ENCODE peak calls at places on chromosomes 5 and 9, in seven cellular contexts. G is lung; Y is activated naive CD4-positive, alpha-beta T cell treated with Interleukin-2 at 50 U/mL for 16 hours; K is iPS DF 6.9; Z is M059J; D is hippocampal formation; V is nucleus accumbens. E is an unnamed sample.

GRCh38 chr5:118554991-118555390 is 433.4 kb downstream of the DTWD2 start:
- DNase-seq in G (no peak), Y (no peak), K (no peak), Z (no peak), D (no peak), V (no peak), E (no peak)

GRCh38 chr9:110700953-110701352 is 32.4 kb downstream of the MUSK start:
- DNase-seq in G (no peak), Y (no peak), K (no peak), Z (peak; percentile 65), D (no peak), V (no peak), E (no peak)

GRCh38 chr5:10975915-10976314 is 214.9 kb upstream of the DAP start:
- DNase-seq in G (no peak), Y (no peak), K (no peak), Z (peak; percentile 26), D (no peak), V (no peak), E (no peak)

GRCh38 chr5:149211566-149211965 is 60.1 kb upstream of the AFAP1L1 start:
- DNase-seq in G (no peak), Y (no peak), K (no peak), Z (peak; percentile 87), D (no peak), V (no peak), E (no peak)

GRCh38 chr5:111551569-111552275 is 39.4 kb upstream of the STARD4 start:
- DNase-seq in G (no peak), Y (no peak), K (no peak), Z (peak; percentile 40), D (no peak), V (no peak), E (no peak)

GRCh38 chr5:118965913-118966312 is 22.4 kb downstream of the DTWD2 start:
- DNase-seq in G (no peak), Y (no peak), K (no peak), Z (no peak), D (no peak), V (no peak), E (no peak)

GRCh38 chr5:1312206-1312605 is 17.3 kb upstream of the TERT start:
- DNase-seq in G (no peak), Y (peak; percentile 19), K (no peak), Z (no peak), D (no peak), V (no peak), E (no peak)

GRCh38 chr9:87387351-87388055 is 110.2 kb upstream of the DAPK1 start:
- DNase-seq in G (no peak), Y (no peak), K (no peak), Z (peak; percentile 92), D (no peak), V (no peak), E (no peak)

GRCh38 chr9:127558581-127559246 is 53.4 kb upstream of the STXBP1 start:
- DNase-seq in G (no peak), Y (no peak), K (no peak), Z (no peak), D (no peak), V (no peak), E (no peak)

GRCh38 chr9:12861035-12861434 is 86.2 kb downstream of the LURAP1L start:
- DNase-seq in G (no peak), Y (no peak), K (no peak), Z (no peak), D (no peak), V (no peak), E (no peak)

GRCh38 chr9:93121316-93122241 is 12.5 kb downstream of the NINJ1 start:
- DNase-seq in G (no peak), Y (no peak), K (no peak), Z (no peak), D (no peak), V (no peak), E (no peak)

GRCh38 chr5:177545487-177546261 is 8.7 kb downstream of the FAM193B start:
- DNase-seq in G (peak; percentile 56), Y (no peak), K (no peak), Z (peak; percentile 34), D (no peak), V (no peak), E (peak; percentile 62)

GRCh38 chr5:62182802-62183201 is 123.2 kb upstream of the KIF2A start:
- DNase-seq in G (no peak), Y (no peak), K (no peak), Z (no peak), D (no peak), V (no peak), E (no peak)

GRCh38 chr9:125410522-125410894 is 148.9 kb downstream of the GAPVD1 start:
- DNase-seq in G (no peak), Y (no peak), K (no peak), Z (no peak), D (no peak), V (no peak), E (no peak)

GRCh38 chr5:14683906-14684455 is 19.5 kb downstream of the OTULIN start:
- DNase-seq in G (no peak), Y (no peak), K (no peak), Z (no peak), D (no peak), V (no peak), E (no peak)

GRCh38 chr9:134193912-134194535 is 29.7 kb upstream of the RNU6ATAC start:
- DNase-seq in G (no peak), Y (no peak), K (no peak), Z (no peak), D (no peak), V (no peak), E (peak; percentile 10)

GRCh38 chr9:7117676-7118561 is 360.1 kb downstream of the KDM4C start:
- DNase-seq in G (no peak), Y (no peak), K (no peak), Z (no peak), D (no peak), V (no peak), E (no peak)

GRCh38 chr9:2363138-2363745 is 258.3 kb upstream of the VLDLR start:
- DNase-seq in G (no peak), Y (no peak), K (no peak), Z (no peak), D (no peak), V (no peak), E (no peak)

GRCh38 chr9:35611230-35611797 is 6.3 kb downstream of the TESK1 start:
- DNase-seq in G (no peak), Y (peak; percentile 69), K (no peak), Z (peak; percentile 31), D (peak; percentile 12), V (no peak), E (no peak)

GRCh38 chr9:117153021-117153420 is 261.8 kb downstream of the ASTN2 start:
- DNase-seq in G (no peak), Y (no peak), K (no peak), Z (peak; percentile 39), D (no peak), V (no peak), E (no peak)

GRCh38 chr5:40400245-40400644 is 279.5 kb upstream of the PTGER4 start:
- DNase-seq in G (no peak), Y (no peak), K (no peak), Z (no peak), D (no peak), V (no peak), E (no peak)

GRCh38 chr9:133429641-133430161 is 7.5 kb downstream of the ADAMTS13 start:
- DNase-seq in G (no peak), Y (peak; percentile 14), K (no peak), Z (no peak), D (no peak), V (no peak), E (no peak)

GRCh38 chr9:81632599-81632998 is 56.7 kb downstream of the TLE1 start:
- DNase-seq in G (no peak), Y (no peak), K (no peak), Z (peak; percentile 67), D (no peak), V (no peak), E (no peak)

GRCh38 chr5:173778784-173779304 is 109.3 kb upstream of the CPEB4 start:
- DNase-seq in G (no peak), Y (no peak), K (no peak), Z (no peak), D (no peak), V (no peak), E (no peak)

GRCh38 chr5:66247176-66247960 is 103.3 kb downstream of the SREK1 start:
- DNase-seq in G (no peak), Y (no peak), K (no peak), Z (peak; percentile 94), D (no peak), V (no peak), E (no peak)